ENCODE peak calls at places on chromosomes 12 and 14, in six cellular contexts. G, D, W, H, C and N are unnamed samples.

GRCh38 chr12:28988384-28988704 is 160.7 kb upstream of the FAR2 start:
- ATAC-seq in D (no peak), C (no peak), W (no peak), H (no peak), G (no peak), N (no peak)

GRCh38 chr14:104461676-104462443 is 117.7 kb upstream of the C14orf180 start:
- ATAC-seq in H (no peak), G (no peak), D (no peak), W (peak; percentile 44), C (no peak), N (no peak)

GRCh38 chr14:93880025-93880820 is 46.9 kb upstream of the FAM181A start:
- ATAC-seq in G (no peak), C (no peak), W (no peak), D (peak; percentile 68), H (no peak), N (peak; percentile 57)

GRCh38 chr12:321606-322326 is 59.1 kb upstream of the SLC6A13 start:
- ATAC-seq in W (peak; percentile 65), D (no peak), G (no peak), H (no peak), C (no peak), N (no peak)

GRCh38 chr12:31257784-31258183 is 68.2 kb downstream of the SINHCAF start:
- ATAC-seq in D (no peak), H (no peak), G (no peak), C (no peak), W (no peak), N (no peak)

GRCh38 chr12:110750784-110751461 is 8.2 kb upstream of the PPP1CC start:
- ATAC-seq in C (no peak), D (peak; percentile 88), G (no peak), W (no peak), H (no peak), N (peak; percentile 83)

GRCh38 chr12:20426191-20426590 is 57.9 kb downstream of the PDE3A start:
- ATAC-seq in C (no peak), H (no peak), W (no peak), D (peak; percentile 94), G (no peak), N (peak; percentile 93)

GRCh38 chr12:108833757-108834472 is 23.5 kb downstream of the SSH1 start:
- ATAC-seq in W (no peak), D (peak; percentile 58), G (no peak), C (no peak), H (no peak), N (no peak)

GRCh38 chr14:91035855-91036254 is 24.6 kb downstream of the RPS6KA5 start:
- ATAC-seq in G (no peak), H (peak; percentile 67), W (no peak), D (no peak), C (no peak), N (no peak)

GRCh38 chr12:116125981-116126566 is 151.4 kb downstream of the MED13L start:
- ATAC-seq in D (peak; percentile 54), H (no peak), W (peak; percentile 56), C (peak; percentile 69), G (peak; percentile 56), N (no peak)

GRCh38 chr14:100063314-100063941 is 1.8 kb upstream of the EVL start:
- ATAC-seq in W (no peak), G (no peak), C (no peak), H (no peak), D (no peak), N (no peak)

GRCh38 chr14:49972199-49972671 is 79.4 kb downstream of the ARF6 start:
- ATAC-seq in G (no peak), C (no peak), H (no peak), D (peak; percentile 38), W (peak; percentile 50), N (peak; percentile 40)

GRCh38 chr12:20320552-20320951 is 47.8 kb upstream of the PDE3A start:
- ATAC-seq in H (no peak), D (no peak), W (no peak), C (no peak), G (no peak), N (no peak)

GRCh38 chr12:89960011-89960507 is 251.4 kb upstream of the ATP2B1 start:
- ATAC-seq in G (no peak), H (peak; percentile 90), D (peak; percentile 34), W (peak; percentile 79), C (no peak), N (no peak)

GRCh38 chr14:71250347-71250746 is 343.1 kb downstream of the PCNX1 start:
- ATAC-seq in W (no peak), H (no peak), G (no peak), C (no peak), D (no peak), N (no peak)

GRCh38 chr12:23084236-23084995 is 459.4 kb downstream of the ETNK1 start:
- ATAC-seq in H (no peak), D (peak; percentile 69), C (peak; percentile 38), G (no peak), W (peak; percentile 75), N (no peak)
- TF ChIP-seq EP300 in H (no peak), D (no peak), C (no peak), G (no peak), W (no peak), N (no peak)

GRCh38 chr14:68760771-68761170 is 32.1 kb downstream of the ZFP36L1 start:
- ATAC-seq in D (no peak), W (no peak), C (no peak), G (no peak), H (no peak), N (no peak)

GRCh38 chr14:68761391-68761790 is 31.5 kb downstream of the ZFP36L1 start:
- ATAC-seq in W (no peak), D (no peak), H (no peak), G (no peak), C (no peak), N (no peak)

GRCh38 chr14:68759912-68760311 is 33.0 kb downstream of the ZFP36L1 start:
- ATAC-seq in W (no peak), G (no peak), H (no peak), D (no peak), C (no peak), N (no peak)

GRCh38 chr14:68766299-68767247 is 26.3 kb downstream of the ZFP36L1 start:
- ATAC-seq in G (no peak), W (no peak), D (no peak), C (no peak), H (no peak), N (no peak)

DNA sequence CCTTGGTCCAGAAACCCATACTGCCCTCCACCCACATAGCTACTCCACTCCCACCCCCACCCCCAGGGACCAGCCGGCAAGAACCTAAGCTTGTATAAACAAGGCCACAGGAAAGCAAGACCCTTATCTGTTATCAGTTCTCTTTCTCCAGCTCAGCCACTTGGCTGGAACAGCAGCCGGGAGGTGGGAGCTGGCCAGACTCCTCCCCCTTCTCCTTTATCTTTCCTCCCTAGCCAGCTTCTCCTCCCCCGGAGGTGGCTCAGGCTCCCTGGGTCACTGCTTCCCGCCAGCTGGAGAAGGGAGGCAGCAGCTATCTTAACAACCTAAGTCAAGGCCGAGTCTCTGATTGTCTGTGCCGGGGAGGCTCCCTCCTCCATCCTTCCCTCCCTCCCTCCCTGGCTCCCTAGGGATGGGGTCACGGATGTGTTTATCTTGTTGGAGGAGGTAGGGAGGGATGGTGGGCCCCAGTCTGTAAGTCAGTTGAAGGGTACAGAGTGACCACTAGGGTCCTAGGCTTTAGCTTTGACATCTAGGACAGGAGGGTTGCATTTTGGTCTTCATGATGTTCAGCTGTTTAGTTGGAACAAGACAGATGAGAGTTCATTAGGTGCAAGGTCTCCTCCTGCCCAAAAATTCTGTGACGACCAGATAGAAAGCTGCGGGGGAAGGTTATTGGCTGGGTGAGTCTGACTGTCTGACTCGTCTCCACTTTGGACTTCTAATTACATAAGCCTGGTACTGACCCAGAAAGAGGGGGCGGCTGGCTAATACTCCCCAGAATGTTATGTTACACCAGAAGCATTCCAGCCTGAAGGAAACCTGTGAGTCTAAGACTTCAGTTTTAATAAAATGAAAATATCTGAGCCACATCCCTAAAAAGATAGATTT is 29.7 kb downstream of the ZFP36L1 start:
- ATAC-seq in C (peak; percentile 88), H (no peak), G (peak; percentile 77), W (peak; percentile 75), D (peak; percentile 86), N (peak; percentile 76)
- TF ChIP-seq EP300 in C (peak; percentile 85), H (no peak), G (peak; percentile 38), W (no peak), D (no peak), N (no peak)

GRCh38 chr12:93407283-93407962 is 29.7 kb downstream of the NUDT4 start:
- ATAC-seq in H (no peak), D (no peak), G (peak; percentile 46), W (peak; percentile 16), C (peak; percentile 5), N (no peak)

GRCh38 chr12:93402333-93403311 is 24.9 kb downstream of the NUDT4 start:
- ATAC-seq in W (no peak), H (no peak), C (peak; percentile 2), G (no peak), D (no peak), N (no peak)

GRCh38 chr12:93404961-93405849 is 27.5 kb downstream of the NUDT4 start:
- ATAC-seq in D (no peak), G (peak; percentile 47), W (peak; percentile 44), H (peak; percentile 62), C (peak; percentile 17), N (no peak)

GRCh38 chr12:93407963-93408283 is 30.2 kb downstream of the NUDT4 start:
- ATAC-seq in W (no peak), H (no peak), G (no peak), D (no peak), C (no peak), N (no peak)

DNA sequence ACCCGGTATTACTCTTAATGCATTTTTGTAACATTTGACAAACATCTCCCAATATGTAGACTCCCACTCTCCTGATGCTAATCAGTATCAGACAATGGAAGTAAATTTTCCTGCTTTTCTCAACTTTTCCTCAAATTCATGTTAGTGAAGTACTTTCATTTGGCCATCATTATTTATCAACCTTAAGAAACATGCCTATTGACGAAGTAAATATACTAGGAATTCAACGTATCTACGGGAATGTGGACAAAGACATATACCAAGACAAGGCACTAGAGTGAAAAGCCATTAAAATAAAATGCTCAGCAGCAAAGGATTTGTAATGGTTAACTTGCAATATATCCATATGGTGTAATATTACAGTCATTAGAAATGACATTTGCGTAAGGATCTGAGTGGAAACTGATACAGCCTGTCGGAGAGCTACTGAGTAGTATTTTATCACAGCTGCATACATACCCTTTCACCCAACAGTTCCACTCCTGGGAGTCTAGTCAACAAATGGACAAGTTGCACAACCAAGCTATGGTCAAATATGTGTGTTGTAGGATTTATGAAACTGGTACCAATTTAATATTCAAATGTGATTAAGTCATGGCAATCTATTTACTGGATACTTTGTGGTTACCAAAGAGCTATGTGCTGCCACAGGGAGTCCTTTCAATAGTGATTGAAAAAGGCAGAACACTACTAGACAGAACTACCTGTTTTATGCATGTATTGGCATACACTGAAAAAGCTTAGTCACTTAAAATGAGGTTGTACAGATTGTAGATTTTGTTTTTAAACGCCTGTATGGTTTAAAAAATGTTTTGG is 26.5 kb downstream of the NUDT4 start:
- ATAC-seq in W (no peak), G (peak; percentile 45), H (peak; percentile 14), D (no peak), C (peak; percentile 54), N (peak; percentile 13)
- TF ChIP-seq EP300 in W (no peak), G (no peak), H (no peak), D (no peak), C (no peak), N (no peak)

GRCh38 chr14:23396781-23397407 is 11.2 kb downstream of the MYH6 start:
- ATAC-seq in G (no peak), C (no peak), D (no peak), H (no peak), W (no peak), N (no peak)
- TF ChIP-seq EP300 in G (no peak), C (no peak), D (no peak), H (no peak), W (no peak), N (no peak)